ENCODE peak calls at places on chromosomes 16 and 17, in five cellular contexts. M is testis, Q is ovary, X is PC-3, L is suprapubic skin. D is an unnamed sample. For H3K36me3 and H3K9me3, the result is how much of the 10 kb centered on the place peaks cover.

GRCh38 chr17:7497228-7497627 is 13.1 kb downstream of the POLR2A start:
- DNase-seq in M (no peak), Q (no peak), X (no peak), L (no peak), D (no peak)

GRCh38 chr17:59357929-59358328 is 26.5 kb downstream of the YPEL2 start:
- DNase-seq in M (no peak), Q (no peak), X (peak), L (no peak), D (no peak)

GRCh38 chr17:81870978-81871386 is at the start of gene ARHGDIA:
- DNase-seq in M (no peak), Q (no peak), X (no peak), L (peak), D (peak)

GRCh38 chr16:72372646-72373045 is 200.7 kb upstream of the PMFBP1 start:
- DNase-seq in M (no peak), Q (no peak), X (no peak), L (no peak), D (no peak)

GRCh38 chr17:57953219-57953618 is 2.0 kb downstream of the CUEDC1 start:
- DNase-seq in M (no peak), Q (no peak), X (no peak), L (no peak), D (no peak)

GRCh38 chr17:45948881-45949624 is 50.0 kb upstream of the STH start:
- DNase-seq in M (peak), Q (peak), X (peak), L (peak), D (no peak)

GRCh38 chr17:41695954-41696720 is 7.5 kb downstream of the EIF1 start:
- DNase-seq in M (peak), Q (peak), X (peak), L (no peak), D (no peak)

GRCh38 chr16:67184453-67185002 is 765 bp upstream of the MATCAP1 start:
- DNase-seq in M (no peak), Q (no peak), X (no peak), L (no peak), D (no peak)

GRCh38 chr17:21280081-21280518 is 4.4 kb upstream of the MAP2K3 start:
- DNase-seq in M (peak), Q (peak), X (peak), L (no peak), D (no peak)

GRCh38 chr17:909642-910323 is 69.8 kb downstream of the NXN start:
- DNase-seq in M (no peak), Q (no peak), X (no peak), L (peak), D (no peak)

GRCh38 chr16:80993293-80993691 is 13.4 kb downstream of the CMC2 start:
- DNase-seq in M (no peak), Q (no peak), X (no peak), L (no peak), D (no peak)

GRCh38 chr17:72609501-72609900 is 483.0 kb downstream of the SLC39A11 start:
- DNase-seq in M (no peak), Q (no peak), X (peak), L (no peak), D (no peak)

GRCh38 chr17:81373536-81374160 is 21.6 kb upstream of the BAHCC1 start:
- DNase-seq in M (no peak), Q (no peak), X (no peak), L (no peak), D (no peak)

GRCh38 chr17:77092025-77092424 is 48.7 kb upstream of the SEC14L1 start:
- DNase-seq in M (no peak), Q (no peak), X (no peak), L (no peak), D (no peak)

GRCh38 chr16:68368602-68368944 is 57.8 kb downstream of the PRMT7 start:
- DNase-seq in M (no peak), Q (no peak), X (no peak), L (no peak), D (no peak)

GRCh38 chr16:62870554-62870953 is 834.3 kb upstream of the CDH8 start:
- DNase-seq in M (no peak), Q (no peak), X (no peak), L (no peak), D (no peak)

GRCh38 chr16:75550211-75550662 is 5.8 kb downstream of the TMEM231 start:
- DNase-seq in M (peak), Q (no peak), X (peak), L (no peak), D (no peak)

GRCh38 chr16:17346441-17346773 is 124.4 kb downstream of the XYLT1 start:
- DNase-seq in M (no peak), Q (no peak), X (no peak), L (no peak), D (no peak)

GRCh38 chr16:77288222-77288621 is 89.0 kb downstream of the SYCE1L start:
- DNase-seq in M (no peak), Q (no peak), X (peak), L (no peak), D (no peak)

GRCh38 chr16:73750639-73751038 is 546.0 kb upstream of the PSMD7 start:
- DNase-seq in M (no peak), Q (no peak), X (no peak), L (no peak), D (no peak)

GRCh38 chr17:20916383-20916782 is 126.4 kb downstream of the USP22 start:
- DNase-seq in M (no peak), Q (no peak), X (no peak), L (no peak), D (no peak)

GRCh38 chr16:86356804-86357203 is 153.5 kb upstream of the FOXF1 start:
- DNase-seq in M (no peak), Q (no peak), X (no peak), L (no peak), D (no peak)

GRCh38 chr16:4603624-4604170 is 11.0 kb downstream of the UBALD1 start:
- DNase-seq in M (no peak), Q (no peak), X (no peak), L (no peak), D (no peak)

GRCh38 chr16:67436640-67437193 is 5.8 kb downstream of the HSD11B2 start:
- DNase-seq in M (no peak), Q (no peak), X (no peak), L (no peak), D (no peak)

GRCh38 chr16:72910875-72911274 is 137.1 kb downstream of the ZFHX3 start:
- DNase-seq in M (no peak), Q (no peak), X (no peak), L (no peak), D (no peak)

GRCh38 chr17:57357830-57358426 is 101.6 kb downstream of the MSI2 start:
- DNase-seq in M (no peak), Q (no peak), X (peak), L (no peak), D (no peak)

GRCh38 chr17:4522661-4523060 is 24.0 kb downstream of the SPNS2 start:
- DNase-seq in M (no peak), Q (no peak), X (no peak), L (no peak), D (no peak)

GRCh38 chr17:76997981-76998531 is 129.9 kb downstream of the MGAT5B start:
- DNase-seq in M (no peak), Q (no peak), X (no peak), L (no peak), D (no peak)

GRCh38 chr17:76491271-76492184 is 9.7 kb downstream of the RHBDF2 start:
- DNase-seq in M (no peak), Q (no peak), X (no peak), L (no peak), D (no peak)

GRCh38 chr17:15397605-15398004 is 56.2 kb upstream of the TEKT3 start:
- DNase-seq in M (no peak), Q (no peak), X (no peak), L (no peak), D (no peak)

GRCh38 chr17:61579382-61579781 is 11.6 kb downstream of the NACA2 start:
- DNase-seq in M (no peak), Q (no peak), X (no peak), L (no peak), D (no peak)

GRCh38 chr16:57475711-57476339 is 10.5 kb downstream of the DOK4 start:
- DNase-seq in M (no peak), Q (no peak), X (peak), L (no peak), D (no peak)

GRCh38 chr17:73984981-73985380 is 218.5 kb upstream of the RPL38 start:
- DNase-seq in M (no peak), Q (no peak), X (no peak), L (no peak), D (no peak)

GRCh38 chr16:54801445-54801844 is 129.2 kb upstream of the IRX5 start:
- DNase-seq in M (no peak), Q (no peak), X (no peak), L (no peak), D (no peak)

GRCh38 chr17:77471984-77472836 is 331.4 kb downstream of the SEC14L1 start:
- DNase-seq in M (peak), Q (peak), X (no peak), L (no peak), D (peak)

GRCh38 chr17:79617740-79618382 is 7.0 kb upstream of the RBFOX3 start:
- DNase-seq in M (no peak), Q (no peak), X (no peak), L (peak), D (peak)

GRCh38 chr17:75454193-75454592 is 2.2 kb upstream of the TMEM94 start:
- DNase-seq in M (no peak), Q (no peak), X (peak), L (no peak), D (no peak)

GRCh38 chr16:76970087-76970744 is 220.8 kb upstream of the MON1B start:
- DNase-seq in M (no peak), Q (no peak), X (peak), L (no peak), D (no peak)

GRCh38 chr17:41308251-41308917 is 725 bp downstream of the KRTAP16-1 start:
- DNase-seq in M (no peak), Q (no peak), X (no peak), L (peak), D (no peak)

DNA sequence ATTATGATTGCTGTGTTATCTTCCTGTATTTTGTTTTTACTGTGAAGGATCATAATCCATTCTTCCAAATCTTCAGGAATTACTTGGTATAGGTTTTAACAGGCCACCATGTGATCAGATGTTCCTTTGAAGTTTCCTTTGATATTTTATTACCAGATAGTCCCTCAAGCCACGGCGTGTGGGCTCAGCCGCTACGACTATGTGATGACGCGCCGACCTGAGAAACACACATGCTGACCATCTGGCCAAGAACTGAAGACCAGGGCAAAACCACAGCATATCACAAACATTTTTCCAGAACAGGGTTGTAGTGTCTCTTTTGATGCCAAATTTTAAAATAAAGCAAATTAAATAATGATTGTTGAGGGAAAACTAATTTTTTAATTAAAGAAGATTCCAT is 47.3 kb downstream of the ZCCHC14 start:
- DNase-seq in M (no peak), Q (no peak), X (no peak), L (no peak), D (no peak)
- H3K36me3 ChIP-seq in M (under half), Q (under half), X (under half), L (under half), D (under half)

DNA sequence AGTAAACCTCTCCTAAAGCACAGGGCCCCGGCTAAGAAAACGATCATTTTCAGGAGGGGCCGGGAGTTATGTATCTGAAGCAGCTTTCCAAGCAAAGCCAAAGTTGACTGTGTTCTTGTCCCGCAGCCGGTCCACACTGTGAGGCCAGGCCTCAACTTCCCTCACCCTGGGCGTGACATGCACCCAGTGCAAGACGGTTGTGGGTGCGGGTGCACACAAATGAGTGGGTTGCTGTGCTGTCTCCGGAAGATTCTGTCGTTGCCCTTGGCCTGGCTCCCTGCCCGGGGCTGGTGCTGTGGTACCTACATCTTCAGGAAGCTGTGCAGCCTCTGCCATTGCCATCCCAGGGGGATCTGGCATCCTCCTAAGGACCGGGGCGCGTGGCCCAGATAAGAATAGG is 16.6 kb downstream of the MLYCD start:
- DNase-seq in M (no peak), Q (no peak), X (no peak), L (no peak), D (no peak)
- H3K9me3 ChIP-seq in M (under half), Q (under half), X (under half), L (under half), D (under half)

DNA sequence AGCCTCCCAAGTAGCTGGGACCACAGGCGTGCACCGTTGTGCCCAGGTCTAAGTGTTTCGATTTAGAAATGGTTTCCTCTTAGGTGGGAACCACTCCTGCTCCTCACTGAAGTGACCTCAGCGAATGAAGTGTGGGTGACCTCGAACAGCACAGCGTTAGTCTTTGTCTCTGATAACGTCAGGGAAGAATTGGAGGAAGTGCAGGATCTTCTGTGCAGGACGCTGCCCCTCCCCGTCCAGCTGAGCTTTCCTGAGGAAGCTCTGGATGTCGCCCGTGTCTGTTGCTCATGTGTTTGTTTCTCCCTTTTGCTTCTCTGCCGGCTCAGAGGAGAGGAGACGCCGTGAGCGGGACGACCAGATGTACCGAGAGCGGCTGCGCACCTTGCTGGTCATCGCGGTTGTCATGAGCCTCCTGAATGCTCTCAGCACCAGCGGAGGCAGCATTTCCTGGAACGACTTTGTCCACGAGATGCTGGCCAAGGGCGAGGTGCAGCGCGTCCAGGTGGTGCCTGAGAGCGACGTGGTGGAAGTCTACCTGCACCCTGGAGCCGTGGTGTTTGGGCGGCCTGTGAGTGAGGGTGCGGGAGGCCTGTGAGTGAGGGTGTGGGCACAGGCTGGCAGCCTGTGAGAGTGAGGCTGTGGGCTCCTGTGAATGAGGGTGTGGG is 15.6 kb downstream of the SPG7 start:
- DNase-seq in M (no peak), Q (no peak), X (no peak), L (no peak), D (no peak)
- H3K36me3 ChIP-seq in M (under half), Q (under half), X (under half), L (half or more), D (half or more)

GRCh38 chr16:35562471-35562870 is 2103.1 kb downstream of the TP53TG3F start:
- DNase-seq in M (no peak), Q (no peak), X (no peak), L (no peak), D (no peak)

GRCh38 chr16:35559911-35560636 is 2100.7 kb downstream of the TP53TG3F start:
- DNase-seq in M (no peak), Q (no peak), X (peak), L (no peak), D (no peak)

GRCh38 chr16:35561346-35561745 is 2101.9 kb downstream of the TP53TG3F start:
- DNase-seq in M (no peak), Q (no peak), X (no peak), L (no peak), D (no peak)

GRCh38 chr16:35562919-35563318 is 2103.5 kb downstream of the TP53TG3F start:
- DNase-seq in M (no peak), Q (no peak), X (no peak), L (no peak), D (no peak)

GRCh38 chr16:35560637-35560984 is 2101.2 kb downstream of the TP53TG3F start:
- DNase-seq in M (no peak), Q (no peak), X (no peak), L (no peak), D (no peak)
- H3K9me3 ChIP-seq in M (under half), Q (under half), X (under half), L (under half), D (under half)

GRCh38 chr16:84654238-84654637 is 5.9 kb downstream of the KLHL36 start:
- DNase-seq in M (no peak), Q (no peak), X (no peak), L (no peak), D (no peak)

GRCh38 chr16:84650062-84650991 is 2.0 kb downstream of the KLHL36 start:
- DNase-seq in M (peak), Q (no peak), X (no peak), L (no peak), D (no peak)

GRCh38 chr16:84649511-84649861 is 1.2 kb downstream of the KLHL36 start:
- DNase-seq in M (peak), Q (no peak), X (no peak), L (no peak), D (no peak)

GRCh38 chr16:84654998-84655397 is 6.7 kb downstream of the KLHL36 start:
- DNase-seq in M (no peak), Q (no peak), X (no peak), L (no peak), D (no peak)

GRCh38 chr16:84652565-84652964 is 4.3 kb downstream of the KLHL36 start:
- DNase-seq in M (no peak), Q (no peak), X (no peak), L (no peak), D (no peak)
- H3K36me3 ChIP-seq in M (under half), Q (under half), X (under half), L (under half), D (half or more)

GRCh38 chr16:35210681-35211433 is 1751.4 kb downstream of the TP53TG3F start:
- DNase-seq in M (no peak), Q (no peak), X (no peak), L (no peak), D (no peak)
- H3K9me3 ChIP-seq in M (under half), Q (under half), X (under half), L (under half), D (under half)

GRCh38 chr16:79215289-79215688 is 385.2 kb downstream of the MAF start:
- DNase-seq in M (no peak), Q (no peak), X (no peak), L (no peak), D (no peak)
- H3K36me3 ChIP-seq in M (under half), Q (under half), X (under half), L (under half), D (under half)